ENCODE peak calls at places on chromosomes 12 and 14, in six cellular contexts. H is tibial nerve, E is hepatocyte, O is GM13976, U is Peyer's patch, V is dorsolateral prefrontal cortex. L is an unnamed sample.

GRCh38 chr12:112176321-112177010 is 51.1 kb downstream of the TRAFD1 start:
- DNase-seq in H (no peak), E (no peak), O (no peak), U (no peak), V (peak), L (no peak)

GRCh38 chr12:11718768-11719253 is 69.3 kb downstream of the ETV6 start:
- DNase-seq in H (no peak), E (no peak), O (no peak), U (no peak), V (no peak), L (no peak)

GRCh38 chr14:67332468-67332867 is 27.1 kb downstream of the ATP6V1D start:
- DNase-seq in H (no peak), E (no peak), O (no peak), U (no peak), V (no peak), L (no peak)

GRCh38 chr12:129401572-129401971 is 502.3 kb downstream of the TMEM132D start:
- DNase-seq in H (no peak), E (no peak), O (no peak), U (no peak), V (no peak), L (no peak)

GRCh38 chr12:2052861-2053674 is at the start of gene CACNA1C:
- DNase-seq in H (peak), E (peak), O (peak), U (no peak), V (peak), L (peak)

GRCh38 chr12:55068416-55069010 is 48.7 kb downstream of the NEUROD4 start:
- DNase-seq in H (no peak), E (peak), O (peak), U (no peak), V (no peak), L (peak)

GRCh38 chr12:18217981-18218380 is 43.3 kb upstream of the PIK3C2G start:
- DNase-seq in H (no peak), E (no peak), O (no peak), U (no peak), V (no peak), L (no peak)

GRCh38 chr14:64806202-64806861 is 73.4 kb downstream of the SPTB start:
- DNase-seq in H (no peak), E (peak), O (no peak), U (no peak), V (no peak), L (no peak)

GRCh38 chr14:24915958-24916595 is 133.9 kb downstream of the STXBP6 start:
- DNase-seq in H (no peak), E (no peak), O (no peak), U (no peak), V (no peak), L (no peak)

GRCh38 chr12:119715268-119715620 is 47.3 kb downstream of the PRKAB1 start:
- DNase-seq in H (no peak), E (no peak), O (no peak), U (no peak), V (no peak), L (no peak)

GRCh38 chr14:60561845-60562746 is 53.1 kb downstream of the SIX6 start:
- DNase-seq in H (no peak), E (peak), O (peak), U (no peak), V (peak), L (peak)

GRCh38 chr14:31998220-31998559 is 78.9 kb upstream of the ARHGAP5 start:
- DNase-seq in H (no peak), E (no peak), O (no peak), U (no peak), V (no peak), L (no peak)

GRCh38 chr14:77301103-77301502 is 19.6 kb downstream of the POMT2 start:
- DNase-seq in H (peak), E (peak), O (peak), U (peak), V (peak), L (peak)

GRCh38 chr12:12896261-12896660 is 4.9 kb downstream of the GPRC5A start:
- DNase-seq in H (no peak), E (no peak), O (no peak), U (no peak), V (no peak), L (no peak)

DNA sequence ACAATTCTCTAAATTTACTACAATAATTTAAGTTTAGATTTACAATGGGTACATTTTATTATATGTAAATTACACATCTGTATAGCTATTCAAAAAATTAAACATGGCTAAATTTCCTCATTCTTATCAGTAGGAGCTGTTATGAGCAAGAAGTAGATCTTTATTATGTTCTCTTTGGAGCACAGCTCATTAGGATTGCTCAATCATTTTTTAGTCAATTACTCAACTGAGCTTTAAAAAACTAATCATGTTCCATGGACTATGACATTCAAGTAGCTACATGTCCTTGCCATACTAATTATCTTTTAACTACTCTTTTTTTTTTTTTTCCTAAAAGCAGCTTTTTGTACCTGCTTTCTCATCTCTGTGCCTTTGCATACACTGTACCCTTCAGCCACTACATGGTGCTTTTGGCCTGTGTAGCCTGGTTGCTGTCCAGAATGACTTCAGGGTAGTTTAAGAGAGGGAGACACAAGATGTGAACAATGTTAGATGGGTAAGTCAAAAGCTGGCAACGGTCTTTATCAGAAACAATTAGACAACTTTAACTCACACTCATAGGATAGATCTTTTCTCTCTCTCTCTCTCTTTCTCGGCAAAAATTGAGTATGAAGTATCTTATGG is 69.0 kb downstream of the SSPN start:
- DNase-seq in H (no peak), E (no peak), O (no peak), U (no peak), V (no peak), L (no peak)
- TF ChIP-seq CTCF in H (no peak), E (no peak), O (no peak), U (no peak), V (no peak), L (no peak)

DNA sequence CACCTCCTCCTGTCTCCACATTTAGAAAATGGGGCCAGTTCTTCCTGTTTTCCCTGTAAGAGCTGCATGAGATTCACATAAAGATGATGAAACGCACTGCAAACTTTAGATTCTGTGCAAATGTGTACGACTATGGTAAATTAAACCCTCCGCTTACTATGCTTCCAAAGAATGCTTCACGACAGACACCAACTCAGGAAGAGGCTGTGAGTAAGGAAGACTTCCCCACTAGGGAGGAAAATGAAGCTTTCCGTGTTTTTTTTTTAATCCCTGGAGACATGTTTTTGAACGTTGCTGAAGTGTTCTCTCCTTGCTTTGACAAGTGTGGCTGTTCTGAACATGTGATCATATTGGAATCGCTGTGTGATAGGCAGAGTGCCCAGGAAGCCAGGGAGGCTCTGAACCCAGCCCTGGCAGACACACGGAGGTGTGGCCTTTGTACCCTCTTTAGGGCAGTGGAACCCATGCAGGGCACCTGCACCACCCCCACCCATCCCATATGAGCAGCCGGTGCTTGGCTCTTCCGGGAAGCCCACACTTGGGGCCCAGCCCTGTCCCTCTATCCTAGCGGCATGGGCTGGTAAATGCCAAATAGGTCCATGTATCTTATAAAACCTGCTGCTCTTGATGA is 7.5 kb upstream of the SYNE3 start:
- DNase-seq in H (no peak), E (no peak), O (no peak), U (peak), V (no peak), L (no peak)
- TF ChIP-seq CTCF in H (no peak), E (no peak), O (no peak), U (peak), V (no peak), L (no peak)

DNA sequence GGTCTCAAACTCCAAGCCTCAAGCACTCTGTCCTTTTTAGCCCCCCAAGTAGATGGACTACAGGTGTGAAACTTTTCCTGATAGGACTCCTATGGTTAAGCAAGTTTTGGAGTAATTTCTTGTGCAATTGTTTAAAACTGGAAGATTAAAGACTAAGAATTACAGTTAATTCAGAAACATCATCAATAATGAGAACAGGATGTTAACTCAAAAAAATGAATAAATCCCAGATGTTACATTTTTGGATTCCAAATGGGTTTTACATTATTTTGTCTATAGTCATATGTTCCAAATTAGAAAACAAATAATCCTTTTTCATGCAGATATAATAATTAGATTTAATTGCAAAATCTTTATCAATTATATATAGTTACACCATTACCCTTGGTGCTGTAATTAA is 24.4 kb upstream of the KITLG start:
- DNase-seq in H (no peak), E (no peak), O (no peak), U (no peak), V (no peak), L (no peak)
- TF ChIP-seq CTCF in H (no peak), E (no peak), O (no peak), U (no peak), V (no peak), L (no peak)

GRCh38 chr12:106321139-106321850 is 18.8 kb downstream of the TCP11L2 start:
- DNase-seq in H (no peak), E (no peak), O (no peak), U (no peak), V (no peak), L (no peak)
- TF ChIP-seq CTCF in H (no peak), E (no peak), O (no peak), U (no peak), V (no peak), L (no peak)

DNA sequence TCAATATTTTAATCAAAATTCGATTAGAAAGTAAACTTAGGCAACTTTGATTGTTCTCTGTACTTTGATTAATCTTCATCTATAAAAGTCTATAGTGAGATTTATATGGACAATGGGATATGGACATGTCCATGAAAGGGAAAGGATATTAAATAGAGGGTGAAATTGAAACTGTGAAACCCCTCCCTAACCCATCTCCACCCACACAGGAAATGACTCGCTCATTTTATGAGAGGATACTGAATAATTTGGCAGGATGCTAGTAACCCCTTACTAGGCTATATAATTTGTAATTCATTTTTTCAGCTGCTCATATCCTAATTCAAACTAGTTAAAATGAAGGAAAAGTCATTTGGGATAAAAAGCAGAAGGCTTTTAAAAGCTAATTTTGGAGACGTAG is 328.0 kb upstream of the ATP2B1 start:
- DNase-seq in H (no peak), E (no peak), O (no peak), U (no peak), V (no peak), L (no peak)
- TF ChIP-seq CTCF in H (no peak), E (no peak), O (no peak), U (no peak), V (no peak), L (no peak)

GRCh38 chr12:27710592-27711311 is at the start of gene MRPS35:
- DNase-seq in H (peak), E (peak), O (peak), U (peak), V (peak), L (peak)
- TF ChIP-seq CTCF in H (no peak), E (peak), O (no peak), U (peak), V (no peak), L (no peak)

GRCh38 chr14:59004012-59004411 is 184.5 kb upstream of the DAAM1 start:
- DNase-seq in H (no peak), E (no peak), O (no peak), U (no peak), V (no peak), L (no peak)
- TF ChIP-seq CTCF in H (no peak), E (peak), O (no peak), U (peak), V (no peak), L (no peak)

DNA sequence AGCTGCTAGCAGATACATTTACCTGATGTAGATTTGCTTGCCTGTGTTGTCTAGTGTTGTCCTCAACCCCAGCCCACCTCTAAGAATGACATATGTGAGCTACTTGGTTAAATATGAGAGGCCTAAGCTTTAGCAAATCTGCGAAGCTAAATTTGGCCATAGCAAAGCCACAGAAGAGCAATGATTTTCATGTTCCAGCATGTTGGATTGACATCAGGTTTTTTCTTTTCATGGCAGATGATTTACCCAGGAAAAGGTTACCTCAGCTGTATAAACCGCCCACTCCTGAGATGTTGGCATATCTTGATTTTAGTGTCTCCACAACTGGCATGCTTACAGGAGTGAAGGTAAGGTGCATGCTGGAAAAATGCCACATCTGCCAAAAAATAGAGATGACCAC is 36.4 kb upstream of the ATF1 start:
- DNase-seq in H (no peak), E (no peak), O (no peak), U (no peak), V (no peak), L (no peak)
- TF ChIP-seq CTCF in H (no peak), E (no peak), O (no peak), U (no peak), V (no peak), L (no peak)